ENCODE peak calls at places on chromosomes 1 and 21, in seven cellular contexts. G is heart right ventricle, H is sigmoid colon, V is spleen, A is iPS DF 6.9, P is GM23338, W is BJ. E is an unnamed sample.

GRCh38 chr1:54581621-54582035 is 33.6 kb downstream of the ACOT11 start:
- DNase-seq in H (peak; percentile 98), A (no peak), W (peak; percentile 9), P (no peak), G (peak; percentile 90), V (no peak), E (peak; percentile 98)

GRCh38 chr1:210586785-210587184 is 258.1 kb downstream of the HHAT start:
- DNase-seq in A (no peak), V (no peak), W (no peak), H (no peak), G (no peak), P (no peak), E (no peak)

GRCh38 chr1:9902060-9902452 is 8.0 kb downstream of the CTNNBIP1 start:
- DNase-seq in V (no peak), W (no peak), A (no peak), P (no peak), H (no peak), G (no peak), E (no peak)

GRCh38 chr1:198333744-198334143 is 176.9 kb downstream of the NEK7 start:
- DNase-seq in G (no peak), P (no peak), A (no peak), H (no peak), V (no peak), W (peak; percentile 7), E (no peak)

GRCh38 chr1:33327587-33328325 is 6.9 kb upstream of the A3GALT2 start:
- DNase-seq in A (no peak), G (peak; percentile 59), W (peak; percentile 96), P (no peak), V (peak; percentile 79), H (peak; percentile 87), E (peak; percentile 61)

GRCh38 chr1:112563341-112563740 is 54.6 kb downstream of the WNT2B start:
- DNase-seq in V (no peak), H (no peak), A (no peak), G (no peak), W (no peak), P (no peak), E (no peak)

GRCh38 chr1:200262326-200262965 is 147.4 kb downstream of the ZNF281 start:
- DNase-seq in V (no peak), H (no peak), A (no peak), G (no peak), W (no peak), P (peak; percentile 35), E (no peak)

GRCh38 chr1:182596934-182597333 is 7.3 kb downstream of the RGS16 start:
- DNase-seq in W (no peak), V (no peak), H (no peak), P (no peak), G (no peak), A (no peak), E (peak; percentile 36)

GRCh38 chr1:178052650-178053461 is 41.0 kb upstream of the RASAL2 start:
- DNase-seq in A (no peak), V (no peak), W (no peak), P (peak; percentile 15), H (no peak), G (peak; percentile 23), E (no peak)

GRCh38 chr1:168472244-168472643 is 71.6 kb downstream of the XCL2 start:
- DNase-seq in W (no peak), G (no peak), A (no peak), H (no peak), P (no peak), V (no peak), E (peak; percentile 20)

GRCh38 chr1:1219341-1219740 is 5.4 kb upstream of the TNFRSF4 start:
- DNase-seq in A (no peak), V (no peak), H (no peak), G (no peak), W (no peak), P (no peak), E (no peak)

GRCh38 chr1:29999595-29999994 is 723.8 kb downstream of the MATN1 start:
- DNase-seq in V (no peak), H (no peak), A (no peak), P (no peak), G (no peak), W (no peak), E (no peak)

GRCh38 chr21:25895565-25896205 is 160.9 kb downstream of the GABPA start:
- DNase-seq in G (no peak), P (peak; percentile 66), A (no peak), H (no peak), V (no peak), W (no peak), E (no peak)

GRCh38 chr1:121586369-121587229 is 401.8 kb downstream of the SRGAP2C start:
- DNase-seq in V (no peak), W (no peak), A (no peak), P (peak; percentile 57), G (no peak), H (peak; percentile 48), E (no peak)

GRCh38 chr1:37741130-37741529 is 23.8 kb downstream of the EPHA10 start:
- DNase-seq in H (no peak), G (no peak), A (no peak), W (no peak), V (no peak), P (no peak), E (peak; percentile 36)

GRCh38 chr1:237050185-237050584 is 8.2 kb downstream of the RYR2 start:
- DNase-seq in A (no peak), H (no peak), P (no peak), G (no peak), V (no peak), W (no peak), E (no peak)

GRCh38 chr1:47663286-47663685 is 225.4 kb downstream of the FOXD2 start:
- DNase-seq in P (no peak), G (no peak), A (no peak), V (peak; percentile 13), W (no peak), H (no peak), E (no peak)

GRCh38 chr1:173669491-173669941 is at the start of gene ANKRD45:
- DNase-seq in A (peak; percentile 66), V (peak; percentile 78), P (peak; percentile 95), H (no peak), G (peak; percentile 59), W (no peak), E (peak; percentile 56)

GRCh38 chr1:86998727-86999126 is 84.3 kb downstream of the HS2ST1 start:
- DNase-seq in H (no peak), P (no peak), W (no peak), G (no peak), A (no peak), V (no peak), E (no peak)

GRCh38 chr1:78664763-78665162 is 15.1 kb downstream of the IFI44 start:
- DNase-seq in G (no peak), P (no peak), H (no peak), A (no peak), V (no peak), W (no peak), E (no peak)

GRCh38 chr1:153711006-153711405 is 16.8 kb upstream of the INTS3 start:
- DNase-seq in V (no peak), W (no peak), G (no peak), A (no peak), H (no peak), P (no peak), E (no peak)

GRCh38 chr1:53688703-53689102 is 50.3 kb downstream of the GLIS1 start:
- DNase-seq in P (no peak), V (no peak), W (no peak), H (no peak), A (no peak), G (no peak), E (no peak)

GRCh38 chr21:46633561-46633960 is 1.9 kb upstream of the PRMT2 start:
- DNase-seq in W (no peak), A (no peak), P (no peak), G (no peak), V (no peak), H (no peak), E (no peak)

GRCh38 chr1:21700094-21700493 is 30.9 kb upstream of the RAP1GAP start:
- DNase-seq in W (no peak), A (no peak), H (no peak), G (no peak), V (no peak), P (no peak), E (no peak)
- H3K36me3 ChIP-seq in W (peaks cover 5% of the 10 kb centered on the region), A (peaks cover 3% of the 10 kb centered on the region), H (peaks cover 23% of the 10 kb centered on the region), G (no peaks in the 10 kb centered on the region), V (peaks cover 57% of the 10 kb centered on the region), P (peaks cover 20% of the 10 kb centered on the region), E (no peaks in the 10 kb centered on the region)

GRCh38 chr1:11700655-11701467 is 9.4 kb downstream of the DRAXIN start:
- DNase-seq in A (no peak), V (no peak), H (no peak), W (no peak), P (peak; percentile 63), G (no peak), E (no peak)

GRCh38 chr1:11697893-11698210 is 6.3 kb downstream of the DRAXIN start:
- DNase-seq in H (no peak), P (no peak), V (no peak), G (no peak), A (no peak), W (no peak), E (no peak)

GRCh38 chr1:11693917-11694316 is 2.4 kb downstream of the DRAXIN start:
- DNase-seq in W (no peak), H (no peak), G (no peak), A (no peak), V (no peak), P (no peak), E (no peak)

GRCh38 chr1:11701551-11701961 is 10.0 kb downstream of the DRAXIN start:
- DNase-seq in H (no peak), G (no peak), P (no peak), A (no peak), V (no peak), W (no peak), E (peak; percentile 78)

GRCh38 chr1:11697188-11697892 is 5.8 kb downstream of the DRAXIN start:
- DNase-seq in G (no peak), P (no peak), W (no peak), A (no peak), H (no peak), V (no peak), E (no peak)
- H3K27me3 ChIP-seq in G (peaks cover 84% of the 10 kb centered on the region), P (no peaks in the 10 kb centered on the region), W (peaks cover 30% of the 10 kb centered on the region), A (no peaks in the 10 kb centered on the region), H (peaks cover 83% of the 10 kb centered on the region), V (peaks cover 46% of the 10 kb centered on the region), E (peaks cover 18% of the 10 kb centered on the region)

DNA sequence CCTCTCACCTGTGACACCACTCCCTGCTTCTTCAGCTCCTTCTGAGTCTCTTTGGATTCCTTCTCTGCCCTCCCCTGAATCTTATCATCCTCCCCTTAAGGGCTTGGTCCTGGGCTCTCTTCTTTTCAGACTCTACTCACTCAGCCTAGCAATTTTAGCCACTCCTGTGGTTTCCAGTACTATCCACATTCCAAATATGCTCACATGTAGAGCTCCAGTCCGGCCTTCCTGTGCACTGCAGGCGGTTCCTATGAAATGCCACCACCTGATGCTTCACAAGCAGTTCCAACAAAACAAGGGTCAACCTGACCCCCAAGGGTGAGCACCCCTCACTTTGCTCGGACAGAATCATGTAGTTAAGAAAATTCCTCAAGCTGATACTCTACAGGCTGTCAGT is 35.9 kb downstream of the MAB21L3 start:
- DNase-seq in H (no peak), A (no peak), P (no peak), G (no peak), W (no peak), V (no peak), E (no peak)
- H3K36me3 ChIP-seq in H (no peaks in the 10 kb centered on the region), A (no peaks in the 10 kb centered on the region), P (no peaks in the 10 kb centered on the region), G (no peaks in the 10 kb centered on the region), W (no peaks in the 10 kb centered on the region), V (no peaks in the 10 kb centered on the region), E (no peaks in the 10 kb centered on the region)

DNA sequence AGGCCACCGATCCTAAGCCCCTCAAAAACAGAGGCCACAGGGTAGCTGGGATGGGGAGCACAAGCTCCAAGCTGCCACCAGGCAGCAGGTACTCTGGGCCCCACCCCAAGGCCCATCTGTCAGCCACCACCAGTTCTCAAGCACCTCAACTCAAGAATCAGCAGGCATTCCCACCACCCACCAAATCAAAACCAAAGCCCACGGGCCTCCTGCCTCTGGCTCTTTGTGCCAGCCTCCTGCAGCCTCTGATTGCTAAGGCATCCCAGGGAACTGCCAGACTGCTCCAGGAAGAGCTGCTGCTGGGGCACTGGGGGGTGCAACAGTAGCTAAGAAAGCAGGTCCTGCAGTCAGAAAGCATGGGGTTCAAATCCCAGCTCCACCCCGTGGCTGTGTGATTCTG is 34.8 kb downstream of the CHD5 start:
- DNase-seq in W (no peak), G (no peak), P (no peak), H (no peak), A (no peak), V (no peak), E (no peak)
- H3K27me3 ChIP-seq in W (peaks cover 6% of the 10 kb centered on the region), G (peaks cover 54% of the 10 kb centered on the region), P (peaks cover 24% of the 10 kb centered on the region), H (peaks cover 43% of the 10 kb centered on the region), A (peaks cover 3% of the 10 kb centered on the region), V (peaks cover 40% of the 10 kb centered on the region), E (peaks cover 15% of the 10 kb centered on the region)